ENCODE peak calls at places on chromosomes 2 and 18, in four cellular contexts. Y is HepG2, I is SK-N-SH, E is GM12878. X is an unnamed sample.

GRCh38 chr2:237964578-237965404 is 2.0 kb upstream of the UBE2F start:
- DNase-seq in I (no peak), E (no peak), Y (no peak), X (no peak)

GRCh38 chr2:28251337-28251736 is 141.3 kb upstream of the FOSL2 start:
- DNase-seq in E (no peak), I (no peak), Y (no peak), X (no peak)

GRCh38 chr2:148475626-148476025 is 168.9 kb upstream of the EPC2 start:
- DNase-seq in I (no peak), Y (no peak), E (no peak), X (no peak)

GRCh38 chr2:96427917-96428316 is 77.2 kb downstream of the NEURL3 start:
- DNase-seq in I (no peak), E (no peak), Y (peak; percentile 72), X (no peak)

GRCh38 chr2:70958759-70959158 is 19.7 kb upstream of the ANKRD53 start:
- DNase-seq in I (no peak), E (no peak), Y (no peak), X (no peak)

GRCh38 chr2:241410739-241411176 is 54.7 kb downstream of the FARP2 start:
- DNase-seq in Y (peak; percentile 45), I (no peak), E (no peak), X (no peak)

GRCh38 chr2:27855476-27855875 is 34.7 kb downstream of the RBKS start:
- DNase-seq in E (no peak), I (no peak), Y (no peak), X (no peak)

GRCh38 chr2:238240761-238241711 is 1.2 kb upstream of the HES6 start:
- DNase-seq in I (no peak), Y (no peak), E (no peak), X (no peak)

DNA sequence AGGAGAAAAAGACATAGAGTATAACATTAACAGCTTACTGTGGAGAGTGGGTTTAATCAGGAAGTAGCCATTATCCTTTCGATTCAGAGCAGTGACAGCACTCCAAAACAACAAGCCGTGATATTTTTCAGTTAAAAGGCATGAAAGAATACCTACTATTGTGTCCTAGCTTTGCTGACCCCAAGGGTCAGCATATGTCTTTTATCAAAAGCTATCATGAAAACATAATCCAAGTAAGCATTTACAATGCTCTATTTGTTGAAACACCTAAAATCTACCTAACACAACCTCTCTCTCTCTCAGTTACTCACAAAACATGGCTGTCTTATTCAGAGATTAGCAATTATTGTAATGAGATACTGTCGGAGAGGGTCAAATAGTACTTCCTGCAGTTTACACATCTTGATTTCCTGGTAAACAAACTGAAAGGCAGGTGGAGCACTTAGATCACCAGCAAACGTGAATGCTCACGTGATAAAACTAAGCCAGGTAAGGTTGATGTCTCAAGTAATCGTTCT is 100.0 kb downstream of the BAZ2B start:
- DNase-seq in I (peak; percentile 49), Y (peak; percentile 35), E (peak; percentile 45), X (peak; percentile 10)
- TF ChIP-seq CTCF in I (no peak), Y (peak; percentile 42), E (peak; percentile 36), X (no peak)

DNA sequence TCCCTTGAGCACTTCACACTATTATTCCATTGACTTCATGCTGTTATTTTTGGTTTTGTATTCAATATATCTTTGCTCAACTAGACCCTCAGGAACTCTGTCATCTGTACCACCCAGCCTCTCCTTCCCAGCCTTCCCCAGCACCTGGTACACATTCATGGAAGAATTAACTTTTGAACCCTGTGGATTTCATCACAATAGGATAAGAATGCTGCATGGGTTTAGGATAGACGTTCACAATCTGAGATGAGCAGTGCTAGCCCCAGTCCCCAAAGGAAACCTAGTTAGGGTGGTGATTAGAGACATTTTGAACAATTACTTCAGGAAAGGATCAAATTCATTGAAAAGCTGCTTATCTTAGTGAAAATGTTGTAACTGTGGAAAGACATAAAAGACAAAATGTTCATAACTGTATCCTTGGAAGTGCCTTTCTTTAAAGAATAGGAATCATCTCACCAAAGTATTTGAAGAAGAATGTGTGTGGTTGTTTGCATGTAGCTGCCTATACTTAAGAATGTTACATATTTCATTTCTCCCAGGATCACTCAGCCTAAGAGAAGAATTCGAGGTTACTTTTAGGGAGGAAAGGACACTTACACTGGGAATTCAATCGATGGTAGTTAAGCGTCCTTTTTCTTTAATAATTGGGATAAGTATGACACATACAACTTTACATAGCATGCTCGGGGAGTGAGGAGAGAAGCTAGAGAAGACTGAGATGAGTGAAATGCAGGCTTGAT is 21.8 kb upstream of the CYP1B1 start:
- DNase-seq in Y (no peak), E (no peak), I (no peak), X (no peak)
- H3K4me3 ChIP-seq in Y (no peak overlapping the region), E (peak overlapping the region; percentile 46), I (no peak overlapping the region), X (no peak overlapping the region)

GRCh38 chr2:170354409-170354808 is 176.5 kb downstream of the MYO3B start:
- DNase-seq in Y (no peak), E (no peak), I (no peak), X (no peak)
- TF ChIP-seq GABPA in Y (no peak), E (no peak), I (no peak), X (no peak)

GRCh38 chr18:902179-902718 is 2.4 kb upstream of the ADCYAP1 start:
- DNase-seq in Y (no peak), E (no peak), I (no peak), X (no peak)
- TF ChIP-seq CTCF in Y (peak; percentile 28), E (peak; percentile 8), I (no peak), X (no peak)

GRCh38 chr2:105858868-105859693 is 114.4 kb downstream of the NCK2 start:
- DNase-seq in Y (no peak), E (no peak), I (no peak), X (no peak)
- H3K4me3 ChIP-seq in Y (no peak overlapping the region), E (no peak overlapping the region), I (no peak overlapping the region), X (no peak overlapping the region)

DNA sequence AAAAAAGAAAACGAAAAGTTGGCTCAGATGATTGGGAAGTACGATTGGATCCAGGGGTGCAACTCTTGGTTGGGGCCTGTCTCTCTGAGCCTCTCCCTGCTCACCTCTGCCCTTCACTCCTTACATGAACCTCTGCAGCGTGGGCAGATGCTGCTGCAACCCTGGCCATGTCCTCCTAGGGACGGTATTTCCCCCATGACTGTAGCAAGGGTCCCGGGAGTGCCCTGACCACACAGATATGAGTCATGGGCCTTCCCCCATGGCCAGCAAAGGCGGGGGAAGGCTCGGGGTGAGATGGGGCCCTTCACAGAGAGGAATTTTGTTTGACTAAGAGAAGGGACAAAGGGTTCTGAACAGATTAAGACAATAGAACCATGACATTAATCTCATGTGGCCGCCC is 129.0 kb downstream of the NCK2 start:
- DNase-seq in I (no peak), Y (peak; percentile 42), E (peak; percentile 71), X (no peak)
- TF ChIP-seq GABPA in I (no peak), Y (no peak), E (peak; percentile 62), X (no peak)

GRCh38 chr18:71431171-71431570 is 1113.0 kb downstream of the CBLN2 start:
- DNase-seq in I (no peak), Y (no peak), E (no peak), X (no peak)
- TF ChIP-seq CTCF in I (no peak), Y (no peak), E (no peak), X (no peak)

DNA sequence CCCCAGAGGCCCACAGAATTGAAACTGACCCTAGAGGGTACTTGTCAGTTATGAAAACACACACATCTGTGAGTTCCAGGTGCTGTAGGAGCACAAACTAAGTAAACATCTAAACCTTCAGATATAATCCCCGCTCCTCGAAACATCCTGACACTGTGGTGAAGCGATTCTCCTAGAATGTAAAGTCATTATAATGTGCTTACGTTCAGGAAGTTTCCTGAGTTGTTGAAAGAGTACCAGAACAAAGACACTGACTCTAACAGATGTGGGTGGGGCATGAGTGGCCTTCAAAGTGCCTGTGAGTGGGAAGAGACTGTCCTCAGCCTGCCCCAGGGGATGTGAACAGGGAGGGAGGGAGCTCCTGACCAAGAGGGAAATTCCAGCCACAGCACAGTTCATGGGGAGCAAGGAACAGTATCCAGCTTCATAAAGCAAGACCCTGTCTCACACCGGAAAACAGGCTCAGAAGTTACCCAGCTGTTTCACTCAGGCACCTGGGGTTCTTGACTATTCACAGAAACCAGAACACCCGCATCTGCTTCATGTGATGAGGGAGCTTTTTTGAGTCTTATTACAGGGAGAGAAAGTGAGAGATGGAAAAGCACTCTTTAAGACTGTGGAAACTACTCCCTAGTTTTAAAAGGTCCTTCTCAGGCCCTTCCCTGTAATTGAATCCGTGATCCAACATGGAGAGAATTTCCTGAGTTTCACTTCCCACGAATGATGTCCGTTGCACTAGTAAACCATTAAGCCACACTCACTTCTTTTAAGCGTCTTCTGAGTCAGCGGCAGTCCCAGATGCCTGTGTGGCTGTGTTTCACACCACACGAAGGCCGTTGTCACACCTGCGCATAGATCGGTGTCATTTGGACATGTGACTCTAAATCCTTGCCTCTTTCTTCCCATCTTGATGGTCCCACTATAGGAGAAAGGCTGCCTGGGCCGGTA is 88.6 kb upstream of the EML6 start:
- DNase-seq in I (no peak), E (peak; percentile 93), Y (no peak), X (no peak)
- H3K4me3 ChIP-seq in I (peak overlapping the region; percentile 24), E (peak overlapping the region; percentile 38), Y (no peak overlapping the region), X (no peak overlapping the region)

GRCh38 chr18:13301691-13302469 is 83.3 kb downstream of the LDLRAD4 start:
- DNase-seq in I (no peak), E (no peak), Y (no peak), X (no peak)

GRCh38 chr18:13300796-13301195 is 82.2 kb downstream of the LDLRAD4 start:
- DNase-seq in I (no peak), E (no peak), Y (no peak), X (no peak)

GRCh38 chr18:13298262-13298661 is 79.7 kb downstream of the LDLRAD4 start:
- DNase-seq in E (no peak), I (no peak), Y (no peak), X (no peak)

GRCh38 chr18:13302611-13303267 is 84.2 kb downstream of the LDLRAD4 start:
- DNase-seq in I (no peak), Y (no peak), E (no peak), X (peak; percentile 33)

GRCh38 chr18:13300029-13300428 is 81.5 kb downstream of the LDLRAD4 start:
- DNase-seq in Y (no peak), I (peak; percentile 44), E (no peak), X (no peak)
- TF ChIP-seq GABPA in Y (no peak), I (no peak), E (no peak), X (no peak)

GRCh38 chr2:76953733-76954347 is 568.3 kb downstream of the LRRTM4 start:
- DNase-seq in I (peak; percentile 4), E (peak; percentile 17), Y (peak; percentile 68), X (peak; percentile 3)
- TF ChIP-seq CTCF in I (peak; percentile 75), E (peak; percentile 73), Y (peak; percentile 88), X (peak; percentile 41)